ENCODE peak calls at places on chromosome 5, in ten cellular contexts. C is vagina; U is H1; W is iris pigment epithelial cell; E is MG63; G is SJSA1; S is CD8-positive, alpha-beta T cell; N is activated CD4-positive, alpha-beta T cell treated with anti-CD3 and anti-CD28 coated beads, Interleukin-2, amount 50 U/mL, for 24 hours; I is EH; F is amygdala. J is an unnamed sample.

GRCh38 chr5:35094966-35095365 is 47.2 kb upstream of the AGXT2 start:
- DNase-seq in C (no peak), E (no peak), N (no peak), F (no peak), W (no peak), U (no peak), I (no peak), S (no peak), G (no peak), J (no peak)

GRCh38 chr5:96049398-96050272 is 88.0 kb upstream of the ELL2 start:
- DNase-seq in C (no peak), S (no peak), F (no peak), E (peak), G (no peak), U (no peak), N (no peak), W (peak), I (peak), J (no peak)

GRCh38 chr5:85293139-85293785 is 908.6 kb upstream of the EDIL3 start:
- DNase-seq in G (no peak), C (no peak), N (no peak), S (no peak), F (no peak), U (no peak), E (peak), I (no peak), W (no peak), J (no peak)

GRCh38 chr5:93162201-93162654 is 418.8 kb downstream of the NR2F1-AS1 start:
- DNase-seq in W (peak), G (peak), I (peak), U (no peak), S (no peak), C (no peak), N (no peak), F (no peak), E (peak), J (no peak)

GRCh38 chr5:140402258-140403074 is 833 bp downstream of the ANKHD1 start:
- DNase-seq in G (peak), F (no peak), U (peak), N (peak), W (peak), S (peak), E (peak), C (no peak), I (peak), J (peak)

GRCh38 chr5:30505014-30505886 is 688.2 kb upstream of the CDH6 start:
- DNase-seq in I (no peak), C (no peak), N (no peak), F (no peak), U (no peak), G (no peak), S (no peak), E (no peak), W (peak), J (no peak)

GRCh38 chr5:132457371-132458225 is 33.0 kb downstream of the IRF1 start:
- DNase-seq in C (no peak), U (no peak), S (peak), I (peak), N (no peak), F (no peak), G (peak), E (peak), W (peak), J (no peak)

GRCh38 chr5:139641116-139642080 is 6.8 kb upstream of the CXXC5 start:
- DNase-seq in W (no peak), S (no peak), G (no peak), C (no peak), F (no peak), I (no peak), E (no peak), N (no peak), U (peak), J (no peak)

GRCh38 chr5:133751846-133752245 is 139.5 kb upstream of the FSTL4 start:
- DNase-seq in W (no peak), G (no peak), E (no peak), C (peak), N (no peak), U (no peak), F (no peak), I (no peak), S (no peak), J (no peak)

GRCh38 chr5:5629579-5629978 is 207.1 kb downstream of the ICE1 start:
- DNase-seq in C (no peak), E (no peak), F (no peak), G (no peak), I (no peak), U (no peak), S (no peak), W (no peak), N (no peak), J (no peak)

GRCh38 chr5:110351451-110351850 is 375.0 kb downstream of the TMEM232 start:
- DNase-seq in E (no peak), W (no peak), C (no peak), G (no peak), N (no peak), F (no peak), U (no peak), S (no peak), I (no peak), J (no peak)

GRCh38 chr5:100826133-100826532 is 76.9 kb downstream of the ST8SIA4 start:
- DNase-seq in C (no peak), E (no peak), G (no peak), I (no peak), W (no peak), U (no peak), N (no peak), F (no peak), S (no peak), J (no peak)

GRCh38 chr5:179162351-179163235 is 102.4 kb downstream of the ZNF354C start:
- DNase-seq in C (no peak), U (no peak), N (no peak), S (no peak), F (no peak), E (no peak), I (no peak), W (no peak), G (no peak), J (no peak)

GRCh38 chr5:135222771-135223170 is 176.3 kb downstream of the MACROH2A1 start:
- DNase-seq in S (no peak), I (no peak), U (no peak), F (no peak), N (no peak), C (no peak), G (peak), W (no peak), E (no peak), J (no peak)

GRCh38 chr5:61332369-61332745 is 299 bp downstream of the ZSWIM6 start:
- DNase-seq in N (no peak), I (peak), S (no peak), F (no peak), W (no peak), E (no peak), C (no peak), U (no peak), G (no peak), J (peak)

GRCh38 chr5:117494208-117494607 is 919.6 kb upstream of the SEMA6A start:
- DNase-seq in S (no peak), U (no peak), F (no peak), I (peak), W (no peak), G (no peak), N (no peak), E (no peak), C (no peak), J (no peak)

GRCh38 chr5:175658299-175659145 is 651 bp downstream of the HRH2 start:
- DNase-seq in W (no peak), U (peak), I (no peak), N (no peak), S (peak), G (no peak), C (no peak), F (no peak), E (no peak), J (no peak)

GRCh38 chr5:175700991-175701390 is 43.1 kb downstream of the HRH2 start:
- DNase-seq in C (no peak), S (no peak), E (no peak), G (no peak), U (no peak), W (no peak), F (no peak), I (no peak), N (no peak), J (no peak)

GRCh38 chr5:148632280-148632679 is 22.0 kb downstream of the HTR4 start:
- DNase-seq in N (no peak), C (no peak), W (no peak), G (no peak), E (no peak), S (no peak), F (no peak), U (no peak), I (no peak), J (no peak)

GRCh38 chr5:160030631-160031377 is 21.9 kb downstream of the TTC1 start:
- DNase-seq in N (no peak), F (no peak), S (no peak), U (no peak), G (no peak), E (no peak), W (peak), I (peak), C (no peak), J (no peak)

GRCh38 chr5:86500947-86501346 is 116.8 kb upstream of the COX7C start:
- DNase-seq in F (no peak), S (no peak), C (no peak), E (no peak), U (no peak), W (no peak), N (no peak), G (no peak), I (no peak), J (no peak)

GRCh38 chr5:173472164-173472563 is 143.9 kb upstream of the STC2 start:
- DNase-seq in C (no peak), U (no peak), E (peak), F (no peak), S (no peak), G (peak), I (peak), N (no peak), W (peak), J (no peak)

GRCh38 chr5:10486511-10487344 is 45.0 kb downstream of the ROPN1L start:
- DNase-seq in F (no peak), W (no peak), N (no peak), I (no peak), U (no peak), S (no peak), G (no peak), C (no peak), E (no peak), J (no peak)

GRCh38 chr5:126826619-126827215 is 49.8 kb downstream of the LMNB1 start:
- DNase-seq in C (no peak), G (no peak), U (no peak), E (no peak), S (no peak), W (no peak), N (no peak), F (no peak), I (no peak), J (no peak)

GRCh38 chr5:73160239-73160671 is 12.7 kb upstream of the TMEM174 start:
- DNase-seq in S (no peak), N (peak), E (no peak), I (no peak), C (no peak), G (no peak), W (peak), F (no peak), U (no peak), J (no peak)

GRCh38 chr5:23461576-23461975 is 45.8 kb upstream of the PRDM9 start:
- DNase-seq in U (no peak), W (no peak), E (no peak), N (no peak), I (no peak), C (no peak), G (no peak), S (no peak), F (no peak), J (no peak)

GRCh38 chr5:148848378-148849031 is 22.1 kb downstream of the ADRB2 start:
- DNase-seq in W (no peak), E (no peak), I (no peak), C (no peak), F (no peak), G (no peak), S (no peak), U (no peak), N (no peak), J (no peak)

GRCh38 chr5:68396722-68397121 is 181.2 kb downstream of the PIK3R1 start:
- DNase-seq in F (no peak), N (no peak), G (no peak), C (no peak), W (no peak), U (no peak), S (no peak), E (no peak), I (no peak), J (no peak)

GRCh38 chr5:67182406-67182805 is 14.2 kb downstream of the CD180 start:
- DNase-seq in N (no peak), E (peak), S (no peak), I (peak), C (no peak), U (peak), F (no peak), G (no peak), W (peak), J (no peak)

GRCh38 chr5:93421498-93421897 is 159.5 kb downstream of the NR2F1-AS1 start:
- DNase-seq in C (no peak), U (peak), G (no peak), N (no peak), S (no peak), F (no peak), I (no peak), W (no peak), E (no peak), J (no peak)

GRCh38 chr5:36651775-36652685 is 45.6 kb downstream of the SLC1A3 start:
- DNase-seq in W (no peak), E (peak), U (no peak), N (no peak), C (no peak), G (no peak), F (no peak), S (no peak), I (no peak), J (no peak)

GRCh38 chr5:1786621-1787471 is 12.8 kb downstream of the MRPL36 start:
- DNase-seq in W (no peak), S (no peak), G (no peak), C (no peak), I (no peak), E (no peak), N (no peak), U (no peak), F (no peak), J (no peak)